ENCODE peak calls at places on chromosomes 6 and 20, in nine cellular contexts. Y is CD8-positive, alpha-beta T cell; C is PC-3; N is left ventricle myocardium inferior; P is A549; O is effector memory CD4-positive, alpha-beta T cell; V is lung; X is fibroblast of pulmonary artery; B is left lung. M is an unnamed sample.

GRCh38 chr20:611843-612185 is 1.7 kb upstream of the TCF15 start:
- DNase-seq in Y (no peak), C (no peak), N (no peak), P (no peak), O (no peak), V (no peak), X (no peak), B (no peak), M (no peak)

GRCh38 chr6:5671162-5671561 is 335.6 kb downstream of the NRN1 start:
- DNase-seq in Y (no peak), C (no peak), N (no peak), P (no peak), O (no peak), V (no peak), X (peak; percentile 85), B (peak; percentile 40), M (peak; percentile 91)

GRCh38 chr6:1957746-1958145 is 287.7 kb downstream of the GMDS start:
- DNase-seq in Y (no peak), C (no peak), N (no peak), P (no peak), O (no peak), V (no peak), X (no peak), B (no peak), M (no peak)

GRCh38 chr6:39945626-39946025 is 11.4 kb upstream of the MOCS1 start:
- DNase-seq in Y (no peak), C (no peak), N (no peak), P (no peak), O (no peak), V (peak; percentile 10), X (no peak), B (no peak), M (no peak)

GRCh38 chr6:150886155-150886554 is 20.7 kb downstream of the MTHFD1L start:
- DNase-seq in Y (no peak), C (no peak), N (no peak), P (no peak), O (no peak), V (no peak), X (no peak), B (no peak), M (no peak)

GRCh38 chr6:20366082-20366834 is 35.4 kb upstream of the E2F3 start:
- DNase-seq in Y (peak; percentile 49), C (no peak), N (no peak), P (no peak), O (no peak), V (no peak), X (no peak), B (no peak), M (peak; percentile 49)

GRCh38 chr20:37968726-37969401 is 64.4 kb downstream of the TTI1 start:
- DNase-seq in Y (no peak), C (peak; percentile 33), N (no peak), P (peak; percentile 13), O (no peak), V (no peak), X (no peak), B (no peak), M (no peak)

GRCh38 chr6:110067837-110068591 is 89.9 kb downstream of the GPR6 start:
- DNase-seq in Y (no peak), C (no peak), N (no peak), P (no peak), O (no peak), V (no peak), X (peak; percentile 7), B (no peak), M (no peak)

GRCh38 chr6:25302156-25302555 is 23.0 kb downstream of the CARMIL1 start:
- DNase-seq in Y (no peak), C (no peak), N (no peak), P (no peak), O (no peak), V (no peak), X (no peak), B (no peak), M (no peak)

GRCh38 chr6:39731565-39731964 is 6.4 kb upstream of the KIF6 start:
- DNase-seq in Y (no peak), C (no peak), N (no peak), P (no peak), O (no peak), V (no peak), X (no peak), B (no peak), M (no peak)

GRCh38 chr6:17505062-17505476 is 95.0 kb upstream of the FAM8A1 start:
- DNase-seq in Y (no peak), C (peak; percentile 39), N (no peak), P (peak; percentile 16), O (no peak), V (no peak), X (peak; percentile 17), B (no peak), M (no peak)

GRCh38 chr6:1836690-1837089 is 227.0 kb downstream of the FOXC1 start:
- DNase-seq in Y (no peak), C (no peak), N (no peak), P (no peak), O (no peak), V (no peak), X (no peak), B (no peak), M (no peak)

GRCh38 chr6:106563614-106564013 is 65.7 kb downstream of the RTN4IP1 start:
- DNase-seq in Y (no peak), C (no peak), N (peak; percentile 37), P (no peak), O (no peak), V (no peak), X (no peak), B (no peak), M (no peak)

GRCh38 chr6:43627008-43627825 is 1.8 kb downstream of the GTPBP2 start:
- DNase-seq in Y (no peak), C (peak; percentile 97), N (peak; percentile 65), P (peak; percentile 70), O (no peak), V (peak; percentile 90), X (peak; percentile 97), B (peak; percentile 87), M (no peak)

GRCh38 chr6:1502041-1502440 is 107.7 kb upstream of the FOXC1 start:
- DNase-seq in Y (no peak), C (no peak), N (no peak), P (no peak), O (no peak), V (no peak), X (peak; percentile 23), B (no peak), M (no peak)

GRCh38 chr6:25971187-25971811 is 8.7 kb downstream of the TRIM38 start:
- DNase-seq in Y (no peak), C (peak; percentile 92), N (no peak), P (peak; percentile 61), O (no peak), V (peak; percentile 40), X (peak; percentile 96), B (peak; percentile 47), M (no peak)

GRCh38 chr6:32082951-32083350 is 26.2 kb downstream of the TNXB start:
- DNase-seq in Y (no peak), C (peak; percentile 96), N (peak; percentile 67), P (peak; percentile 32), O (no peak), V (peak; percentile 45), X (peak; percentile 84), B (no peak), M (no peak)

GRCh38 chr20:63487781-63488241 is 11.1 kb downstream of the EEF1A2 start:
- DNase-seq in Y (no peak), C (no peak), N (no peak), P (no peak), O (no peak), V (no peak), X (no peak), B (no peak), M (no peak)
- H3K4me3 ChIP-seq in Y (no peak overlapping the region), C (no peak overlapping the region), N (no peak overlapping the region), P (no peak overlapping the region), O (no peak overlapping the region), V (no peak overlapping the region), X (no peak overlapping the region), B (no peak overlapping the region), M (no peak overlapping the region)

GRCh38 chr6:68141190-68141589 is 493.9 kb upstream of the ADGRB3 start:
- DNase-seq in Y (no peak), C (no peak), N (no peak), P (no peak), O (no peak), V (no peak), X (peak; percentile 3), B (no peak), M (no peak)
- H3K4me3 ChIP-seq in Y (no peak overlapping the region), C (no peak overlapping the region), N (no peak overlapping the region), P (no peak overlapping the region), O (no peak overlapping the region), V (no peak overlapping the region), X (no peak overlapping the region), B (no peak overlapping the region), M (no peak overlapping the region)

GRCh38 chr20:20370087-20370575 is 2.2 kb downstream of the INSM1 start:
- DNase-seq in Y (no peak), C (no peak), N (no peak), P (peak; percentile 27), O (no peak), V (no peak), X (no peak), B (no peak), M (no peak)

GRCh38 chr20:20368414-20369352 is 779 bp downstream of the INSM1 start:
- DNase-seq in Y (no peak), C (no peak), N (no peak), P (peak; percentile 16), O (no peak), V (no peak), X (no peak), B (no peak), M (no peak)

GRCh38 chr20:20367681-20368413 is at the start of gene INSM1:
- DNase-seq in Y (no peak), C (no peak), N (no peak), P (no peak), O (no peak), V (no peak), X (no peak), B (no peak), M (no peak)

GRCh38 chr20:20371133-20371532 is 3.2 kb downstream of the INSM1 start:
- DNase-seq in Y (no peak), C (no peak), N (no peak), P (no peak), O (no peak), V (no peak), X (no peak), B (no peak), M (no peak)

GRCh38 chr20:20369353-20370086 is 1.6 kb downstream of the INSM1 start:
- DNase-seq in Y (no peak), C (peak; percentile 33), N (no peak), P (peak; percentile 67), O (no peak), V (no peak), X (no peak), B (no peak), M (no peak)
- H3K4me3 ChIP-seq in Y (no peak overlapping the region), C (peak overlapping the region; percentile 46), N (peak overlapping the region; percentile 52), P (peak overlapping the region; percentile 44), O (no peak overlapping the region), V (no peak overlapping the region), X (no peak overlapping the region), B (no peak overlapping the region), M (no peak overlapping the region)

DNA sequence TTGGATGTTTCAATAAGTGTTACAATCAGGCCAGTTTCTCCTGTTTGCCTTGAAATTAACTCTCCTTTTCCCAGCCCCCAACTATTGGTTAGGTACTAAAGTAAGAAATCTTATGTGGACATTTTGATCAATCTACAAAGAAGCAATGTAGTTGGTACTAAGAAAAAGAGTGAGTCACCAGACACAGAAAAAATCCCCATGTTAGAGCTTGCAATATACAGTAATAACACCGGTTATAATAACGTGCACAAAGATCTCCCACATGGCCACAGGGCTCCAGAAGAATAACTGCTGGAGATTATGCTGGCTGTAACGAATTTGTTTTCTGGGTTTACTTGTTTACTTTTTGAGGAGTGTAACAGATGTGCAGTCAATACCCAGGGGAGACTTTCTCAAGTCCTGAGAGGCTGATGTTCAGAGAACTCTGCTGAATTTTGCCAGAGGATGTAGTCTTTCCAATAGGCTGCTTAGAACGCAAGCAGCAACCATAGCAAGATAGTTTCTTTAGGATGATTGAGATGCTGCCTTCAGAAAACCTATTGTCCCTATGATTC is 166.2 kb upstream of the SPACA1 start:
- DNase-seq in Y (no peak), C (no peak), N (no peak), P (no peak), O (no peak), V (no peak), X (no peak), B (no peak), M (no peak)
- H3K4me3 ChIP-seq in Y (no peak overlapping the region), C (no peak overlapping the region), N (no peak overlapping the region), P (no peak overlapping the region), O (no peak overlapping the region), V (no peak overlapping the region), X (no peak overlapping the region), B (no peak overlapping the region), M (no peak overlapping the region)

M was measured in Jurkat, Clone E6-1.